ENCODE peak calls at places on chromosomes 5 and 9, in five cellular contexts. A is upper lobe of left lung, R is transverse colon, G is HepG2, P is HCT116. J is an unnamed sample.

GRCh38 chr9:38435526-38435925 is 11.3 kb upstream of the IGFBPL1 start:
- DNase-seq in A (no peak), R (no peak), G (no peak), P (no peak), J (no peak)

GRCh38 chr5:77354454-77354853 is 137.7 kb downstream of the WDR41 start:
- DNase-seq in A (no peak), R (no peak), G (no peak), P (no peak), J (no peak)

GRCh38 chr5:95960802-95961616 is 642 bp downstream of the ELL2 start:
- DNase-seq in A (peak), R (peak), G (peak), P (no peak), J (peak)

GRCh38 chr5:151275803-151276202 is 22.8 kb downstream of the GM2A start:
- DNase-seq in A (no peak), R (no peak), G (no peak), P (no peak), J (no peak)

GRCh38 chr9:3446313-3446712 is 79.5 kb downstream of the RFX3 start:
- DNase-seq in A (no peak), R (no peak), G (no peak), P (no peak), J (no peak)

GRCh38 chr9:129175825-129176633 is 2.0 kb downstream of the IER5L start:
- DNase-seq in A (peak), R (peak), G (peak), P (peak), J (peak)

GRCh38 chr9:80954521-80954920 is 734.8 kb downstream of the TLE1 start:
- DNase-seq in A (no peak), R (no peak), G (no peak), P (no peak), J (no peak)

GRCh38 chr5:35954175-35954574 is 15.8 kb upstream of the CAPSL start:
- DNase-seq in A (no peak), R (no peak), G (no peak), P (no peak), J (no peak)

GRCh38 chr9:134131471-134132207 is 4.2 kb upstream of the WDR5 start:
- DNase-seq in A (no peak), R (no peak), G (no peak), P (no peak), J (no peak)

GRCh38 chr9:96413312-96414221 is 4.6 kb downstream of the ZNF367 start:
- DNase-seq in A (no peak), R (peak), G (no peak), P (no peak), J (peak)

GRCh38 chr5:39218482-39219381 is 631 bp downstream of the FYB1 start:
- DNase-seq in A (no peak), R (no peak), G (no peak), P (no peak), J (peak)

GRCh38 chr5:38718874-38719391 is 126.9 kb upstream of the OSMR start:
- DNase-seq in A (no peak), R (no peak), G (no peak), P (no peak), J (no peak)

GRCh38 chr5:102421647-102422046 is 77.2 kb downstream of the SLCO6A1 start:
- DNase-seq in A (no peak), R (no peak), G (peak), P (peak), J (no peak)

GRCh38 chr5:122858451-122858850 is 13.0 kb downstream of the SNX24 start:
- DNase-seq in A (no peak), R (no peak), G (no peak), P (no peak), J (no peak)

GRCh38 chr5:65086234-65086886 is 317.6 kb downstream of the CWC27 start:
- DNase-seq in A (no peak), R (no peak), G (peak), P (no peak), J (no peak)

GRCh38 chr9:81113408-81114124 is 575.8 kb downstream of the TLE1 start:
- DNase-seq in A (no peak), R (no peak), G (no peak), P (no peak), J (peak)

GRCh38 chr9:137075275-137075775 is 2.0 kb upstream of the UAP1L1 start:
- DNase-seq in A (no peak), R (no peak), G (no peak), P (no peak), J (peak)

GRCh38 chr9:137078701-137079400 is 1.5 kb downstream of the UAP1L1 start:
- DNase-seq in A (no peak), R (peak), G (no peak), P (no peak), J (no peak)

GRCh38 chr9:137077758-137078693 is 709 bp downstream of the UAP1L1 start:
- DNase-seq in A (peak), R (peak), G (no peak), P (no peak), J (no peak)

GRCh38 chr9:137076636-137077009 is 694 bp upstream of the UAP1L1 start:
- DNase-seq in A (no peak), R (no peak), G (no peak), P (no peak), J (no peak)

GRCh38 chr9:137077010-137077747 is at the start of gene UAP1L1:
- DNase-seq in A (peak), R (peak), G (no peak), P (no peak), J (peak)
- TF ChIP-seq POLR2A in A (peak), R (no peak), G (no peak), P (peak), J (peak)

DNA sequence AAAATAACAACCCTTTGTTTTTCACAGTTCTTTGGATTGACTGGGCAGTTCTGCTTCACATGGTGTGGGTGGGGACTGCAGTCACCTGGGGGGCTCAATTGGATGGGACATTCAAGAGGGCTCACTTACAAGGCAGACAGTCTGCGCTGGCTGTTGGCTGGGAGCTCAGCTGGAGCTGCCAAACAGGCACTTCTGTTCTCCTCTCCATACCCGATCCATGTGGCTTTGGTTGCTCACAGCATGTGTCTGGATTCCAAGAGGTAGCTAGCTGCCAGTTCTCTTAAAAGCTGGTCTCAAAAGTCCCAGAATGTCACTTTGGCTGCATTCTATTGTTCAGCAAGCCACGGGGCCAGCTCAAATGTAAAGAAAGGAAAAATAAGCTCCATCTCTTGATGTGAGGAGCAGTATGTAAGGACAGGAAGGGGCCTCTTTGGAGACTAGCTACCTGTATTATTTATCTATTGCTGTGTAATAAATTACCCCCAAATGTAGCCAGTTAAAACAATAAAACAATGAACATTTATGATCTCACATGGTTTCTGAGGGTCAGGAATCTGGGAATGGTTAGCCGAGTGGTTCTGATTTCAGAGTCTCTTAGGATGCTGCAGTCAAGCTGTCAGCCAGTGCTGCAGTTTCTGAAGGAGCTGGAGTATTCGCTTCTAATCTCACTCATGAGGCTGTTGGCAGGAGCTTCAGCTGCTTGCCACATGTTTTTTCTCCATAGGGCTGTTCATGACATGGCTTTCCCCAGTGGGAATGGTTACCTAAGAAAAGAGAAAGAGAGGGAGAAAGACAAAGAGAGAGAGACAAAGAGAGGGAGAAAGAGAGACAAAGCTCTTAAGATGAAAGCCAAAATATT is 112.8 kb upstream of the CLINT1 start:
- DNase-seq in A (no peak), R (no peak), G (no peak), P (no peak), J (no peak)
- H3K4me3 ChIP-seq in A (no peak), R (no peak), G (no peak), P (no peak), J (no peak)

GRCh38 chr5:172756764-172757393 is 14.1 kb downstream of the DUSP1 start:
- DNase-seq in A (no peak), R (no peak), G (no peak), P (no peak), J (no peak)

GRCh38 chr5:172754957-172755356 is 16.0 kb downstream of the DUSP1 start:
- DNase-seq in A (no peak), R (no peak), G (no peak), P (no peak), J (no peak)

GRCh38 chr5:172758836-172759149 is 12.2 kb downstream of the DUSP1 start:
- DNase-seq in A (no peak), R (no peak), G (no peak), P (no peak), J (no peak)

GRCh38 chr5:172758077-172758835 is 12.7 kb downstream of the DUSP1 start:
- DNase-seq in A (no peak), R (no peak), G (no peak), P (no peak), J (no peak)

DNA sequence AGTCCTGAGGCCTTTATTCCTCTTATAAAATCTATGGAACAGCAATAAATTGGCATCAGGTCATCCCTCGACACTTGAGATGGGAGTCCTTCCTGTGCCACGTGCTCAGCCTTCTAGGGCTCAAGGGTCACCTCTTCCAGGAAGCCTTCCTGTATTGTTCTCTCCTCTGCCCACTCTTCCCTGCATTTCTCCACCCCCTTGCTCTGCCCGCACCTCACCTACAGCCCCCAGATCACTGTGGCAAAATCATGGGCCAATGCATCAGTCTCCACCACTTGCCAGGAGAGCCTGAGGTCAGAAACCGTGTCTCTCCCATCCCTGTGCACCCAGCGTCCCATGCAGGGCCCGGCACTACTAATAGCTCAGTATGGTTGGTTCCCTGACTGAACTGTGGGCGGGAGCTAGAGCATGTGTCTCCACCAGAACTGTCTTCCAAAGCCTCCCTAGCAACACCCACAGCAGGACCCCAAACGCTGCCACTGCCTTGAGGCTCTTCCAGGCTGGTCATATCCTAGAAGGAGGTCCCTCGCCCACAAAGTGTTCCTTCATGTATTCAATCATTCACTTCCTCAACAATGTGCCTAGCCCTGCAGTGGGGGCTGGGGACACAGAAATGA is 13.5 kb downstream of the DUSP1 start:
- DNase-seq in A (no peak), R (no peak), G (no peak), P (no peak), J (no peak)
- TF ChIP-seq POLR2A in A (no peak), R (no peak), G (no peak), P (no peak), J (no peak)

GRCh38 chr9:98108540-98109031 is 10.4 kb downstream of the TRIM14 start:
- DNase-seq in A (peak), R (no peak), G (no peak), P (no peak), J (peak)
- H3K4me3 ChIP-seq in A (no peak), R (no peak), G (no peak), P (no peak), J (no peak)

GRCh38 chr5:69042915-69043795 is 50.7 kb upstream of the SLC30A5 start:
- DNase-seq in A (peak), R (peak), G (peak), P (peak), J (peak)
- TF ChIP-seq POLR2A in A (no peak), R (no peak), G (no peak), P (no peak), J (no peak)

DNA sequence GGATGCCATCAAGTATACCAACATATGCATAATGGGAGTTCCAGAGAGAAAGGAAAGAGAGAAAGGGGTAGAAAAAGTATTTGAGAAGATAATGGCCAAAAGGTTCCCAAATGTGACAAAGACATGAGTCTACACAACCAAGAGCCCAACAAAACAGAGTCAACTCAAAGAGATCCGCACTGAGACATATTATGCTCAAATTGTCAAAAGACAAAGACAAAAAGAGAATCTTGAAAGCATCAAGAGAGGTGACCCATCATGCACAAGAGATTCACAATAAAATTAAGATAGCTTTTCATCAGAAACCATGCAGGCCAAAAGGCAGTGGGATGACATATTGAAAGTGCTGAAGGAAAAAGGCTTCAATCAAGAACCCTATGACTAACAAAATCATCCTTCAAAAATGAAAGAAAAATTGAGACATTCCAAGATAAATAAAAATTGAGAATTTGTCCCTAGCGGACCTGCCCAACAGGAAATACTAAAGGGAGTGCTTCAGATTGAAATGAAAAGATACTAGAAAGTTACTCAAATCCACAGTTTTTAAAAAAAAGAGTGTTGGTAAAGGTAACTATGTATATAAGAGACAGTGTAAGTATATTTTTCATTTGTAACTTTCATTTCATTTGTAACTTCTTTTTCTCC is 160.9 kb downstream of the AUH start:
- DNase-seq in A (no peak), R (no peak), G (no peak), P (no peak), J (no peak)
- H3K4me3 ChIP-seq in A (no peak), R (no peak), G (no peak), P (no peak), J (no peak)

J was measured in NB4.